ENCODE peak calls at places on chromosomes 16 and 17, in four cellular contexts. N is GM12878, D is HL-60, G is K562. L is an unnamed sample.

GRCh38 chr16:65601781-65602180 is 479.9 kb upstream of the CDH11 start:
- DNase-seq in N (no peak), G (no peak), D (no peak), L (no peak)

GRCh38 chr17:27354491-27355081 is 60.7 kb downstream of the WSB1 start:
- DNase-seq in D (peak; percentile 52), G (no peak), N (no peak), L (no peak)

GRCh38 chr17:41737680-41738023 is 3.2 kb upstream of the HAP1 start:
- DNase-seq in N (no peak), G (no peak), D (no peak), L (no peak)

GRCh38 chr17:50565559-50566350 is 5.2 kb downstream of the CACNA1G start:
- DNase-seq in D (no peak), G (no peak), N (no peak), L (no peak)

GRCh38 chr17:60442271-60443201 is 20.2 kb downstream of the CHCT1 start:
- DNase-seq in D (no peak), G (no peak), N (no peak), L (no peak)

GRCh38 chr17:79294459-79295071 is 219.9 kb downstream of the ENGASE start:
- DNase-seq in G (peak; percentile 86), D (peak; percentile 13), N (no peak), L (no peak)

GRCh38 chr17:75707096-75707720 is 14.1 kb upstream of the ITGB4 start:
- DNase-seq in N (no peak), G (no peak), D (no peak), L (no peak)

GRCh38 chr16:58032710-58033293 is 7.2 kb downstream of the MMP15 start:
- DNase-seq in N (no peak), G (peak; percentile 78), D (no peak), L (no peak)

GRCh38 chr16:23905027-23905426 is 69.2 kb downstream of the PRKCB start:
- DNase-seq in D (no peak), G (no peak), N (no peak), L (no peak)

GRCh38 chr17:68328676-68329075 is 37.4 kb downstream of the ARSG start:
- DNase-seq in G (no peak), N (no peak), D (no peak), L (no peak)

GRCh38 chr16:74749291-74750055 is 25.1 kb downstream of the FA2H start:
- DNase-seq in G (no peak), D (no peak), N (no peak), L (no peak)

GRCh38 chr16:71287454-71287853 is 1.7 kb downstream of the CMTR2 start:
- DNase-seq in G (no peak), D (no peak), N (no peak), L (no peak)

GRCh38 chr16:89003831-89004208 is 26.8 kb upstream of the CBFA2T3 start:
- DNase-seq in D (no peak), N (no peak), G (peak; percentile 77), L (no peak)

GRCh38 chr16:73147958-73148357 is 100.0 kb upstream of the ZFHX3 start:
- DNase-seq in N (no peak), G (no peak), D (no peak), L (no peak)

GRCh38 chr17:301681-302299 is 50.8 kb downstream of the RPH3AL start:
- DNase-seq in G (no peak), N (no peak), D (no peak), L (no peak)

GRCh38 chr17:71983828-71984227 is 137.0 kb upstream of the SOX9 start:
- DNase-seq in G (no peak), N (no peak), D (no peak), L (no peak)

GRCh38 chr17:50133769-50134099 is 3.8 kb upstream of the SAMD14 start:
- DNase-seq in D (no peak), N (no peak), G (peak; percentile 59), L (no peak)

GRCh38 chr16:54455021-54455725 is 168.6 kb upstream of the IRX3 start:
- DNase-seq in D (no peak), G (no peak), N (no peak), L (no peak)

GRCh38 chr16:30636599-30636998 is 14.2 kb upstream of the PRR14 start:
- DNase-seq in N (no peak), G (no peak), D (no peak), L (no peak)

GRCh38 chr16:79360267-79360666 is 240.3 kb downstream of the MAF start:
- DNase-seq in N (no peak), D (no peak), G (no peak), L (no peak)

GRCh38 chr16:1900452-1900774 is 17.8 kb downstream of the HS3ST6 start:
- DNase-seq in N (no peak), G (no peak), D (no peak), L (no peak)

GRCh38 chr16:24853830-24854229 is 8.1 kb downstream of the SLC5A11 start:
- DNase-seq in N (no peak), D (no peak), G (no peak), L (no peak)

GRCh38 chr16:74724820-74725549 is 24.3 kb upstream of the MLKL start:
- DNase-seq in D (no peak), G (no peak), N (no peak), L (no peak)

GRCh38 chr16:55116165-55116894 is 185.7 kb downstream of the IRX5 start:
- DNase-seq in D (no peak), N (no peak), G (no peak), L (no peak)

GRCh38 chr16:19817875-19818274 is 66.8 kb downstream of the GPRC5B start:
- DNase-seq in D (no peak), N (no peak), G (no peak), L (no peak)

GRCh38 chr17:16926061-16926511 is 45.8 kb downstream of the TNFRSF13B start:
- DNase-seq in G (no peak), D (no peak), N (no peak), L (no peak)

GRCh38 chr17:76371656-76372628 is 12.5 kb upstream of the SPHK1 start:
- DNase-seq in G (no peak), D (no peak), N (no peak), L (no peak)

GRCh38 chr17:49969134-49969759 is at the start of gene DLX4:
- DNase-seq in N (no peak), D (no peak), G (peak; percentile 63), L (no peak)

GRCh38 chr17:17822189-17822978 is 14.4 kb downstream of the SREBF1 start:
- DNase-seq in G (no peak), D (no peak), N (no peak), L (no peak)

GRCh38 chr16:2033057-2033911 is 6.6 kb downstream of the NHERF2 start:
- DNase-seq in D (no peak), G (peak; percentile 70), N (no peak), L (no peak)

GRCh38 chr16:14409563-14409962 is 220.5 kb downstream of the PARN start:
- DNase-seq in N (no peak), G (no peak), D (no peak), L (no peak)

GRCh38 chr16:2468142-2468724 is 2.9 kb upstream of the NTN3 start:
- DNase-seq in G (no peak), D (no peak), N (no peak), L (no peak)

GRCh38 chr16:89892055-89892630 is 18.8 kb downstream of the TCF25 start:
- DNase-seq in G (no peak), D (no peak), N (no peak), L (no peak)

GRCh38 chr16:89729863-89730574 is 8.7 kb downstream of the ZNF276 start:
- DNase-seq in N (no peak), G (no peak), D (no peak), L (no peak)

GRCh38 chr17:7587831-7588230 is 2.1 kb downstream of the SOX15 start:
- DNase-seq in D (no peak), G (no peak), N (no peak), L (no peak)

GRCh38 chr17:17107891-17108680 is 65.8 kb downstream of the MPRIP start:
- DNase-seq in D (no peak), G (no peak), N (no peak), L (no peak)

GRCh38 chr16:442976-443375 is 17.5 kb downstream of the RAB11FIP3 start:
- DNase-seq in G (no peak), N (no peak), D (no peak), L (no peak)

GRCh38 chr16:445566-445965 is 20.1 kb downstream of the RAB11FIP3 start:
- DNase-seq in D (no peak), G (no peak), N (no peak), L (no peak)

GRCh38 chr16:440627-441026 is 15.2 kb downstream of the RAB11FIP3 start:
- DNase-seq in D (no peak), G (no peak), N (no peak), L (no peak)

DNA sequence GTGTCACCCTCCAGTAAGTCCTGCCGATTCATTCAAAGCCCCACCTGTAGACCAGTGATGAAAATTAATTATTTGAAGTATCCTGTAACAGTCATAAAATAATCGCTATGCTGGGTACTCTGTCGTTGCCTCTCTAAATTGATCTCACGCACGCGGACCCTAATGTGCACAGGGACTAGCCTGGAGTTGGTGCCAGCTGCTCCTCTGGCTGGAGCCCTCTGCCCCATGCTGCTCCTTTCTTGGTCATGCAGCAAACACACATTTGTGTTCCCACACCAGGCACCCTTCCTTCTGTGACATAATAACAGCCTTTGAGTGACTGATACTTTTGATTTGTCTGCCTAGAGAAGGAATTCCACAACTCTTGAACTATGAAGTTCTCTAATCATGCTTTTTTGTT is 16.0 kb downstream of the RAB11FIP3 start:
- DNase-seq in N (no peak), G (no peak), D (no peak), L (no peak)
- TF ChIP-seq SPI1 in N (no peak), G (no peak), D (no peak), L (no peak)

GRCh38 chr16:56493815-56494214 is 26.0 kb downstream of the BBS2 start:
- DNase-seq in G (no peak), N (no peak), D (no peak), L (no peak)
- TF ChIP-seq SPI1 in G (no peak), N (no peak), D (no peak), L (no peak)

GRCh38 chr16:84612686-84613085 is 5.2 kb downstream of the COTL1 start:
- DNase-seq in G (no peak), D (peak; percentile 25), N (no peak), L (no peak)

GRCh38 chr16:84610385-84610784 is 7.5 kb downstream of the COTL1 start:
- DNase-seq in G (peak; percentile 70), D (peak; percentile 54), N (no peak), L (no peak)

GRCh38 chr16:84608281-84608680 is 9.6 kb downstream of the COTL1 start:
- DNase-seq in G (no peak), D (peak; percentile 16), N (no peak), L (no peak)

GRCh38 chr16:84613408-84614071 is 4.3 kb downstream of the COTL1 start:
- DNase-seq in N (no peak), G (no peak), D (peak; percentile 20), L (no peak)

GRCh38 chr16:84611041-84611440 is 6.8 kb downstream of the COTL1 start:
- DNase-seq in G (no peak), D (peak; percentile 34), N (no peak), L (no peak)
- TF ChIP-seq SPI1 in G (no peak), D (no peak), N (no peak), L (no peak)

GRCh38 chr16:49550666-49551065 is 177.1 kb downstream of the C16orf78 start:
- DNase-seq in N (no peak), G (no peak), D (no peak), L (no peak)

GRCh38 chr16:49556252-49557069 is 182.9 kb downstream of the C16orf78 start:
- DNase-seq in G (peak; percentile 18), N (no peak), D (no peak), L (no peak)

GRCh38 chr16:49548571-49548970 is 175.0 kb downstream of the C16orf78 start:
- DNase-seq in G (no peak), D (no peak), N (no peak), L (no peak)

GRCh38 chr16:49557070-49557446 is 183.5 kb downstream of the C16orf78 start:
- DNase-seq in D (no peak), N (no peak), G (no peak), L (no peak)

GRCh38 chr16:49552273-49552928 is 178.8 kb downstream of the C16orf78 start:
- DNase-seq in G (no peak), D (no peak), N (no peak), L (no peak)
- TF ChIP-seq SPI1 in G (no peak), D (no peak), N (no peak), L (no peak)

L was measured in GM12891.